ENCODE peak calls at places on chromosome 12, in ten cellular contexts. One of them, this sample, is unnamed.

GRCh38 chr12:72077111-72077820 is 138.6 kb downstream of the TPH2 start:
- DNase-seq in T-helper 17 cell: no peak
- DNase-seq in HFFc6: no peak
- DNase-seq in stimulated activated CD8-positive, alpha-beta memory T cell treated with anti-CD3 and anti-CD28 coated beads, Interleukin-4, amount 100 ng/mL, for 1 hour: no peak
- DNase-seq in psoas muscle: no peak
- DNase-seq in endothelial cell: no peak
- DNase-seq in WTC11: no peak
- DNase-seq in activated naive CD4-positive, alpha-beta T cell treated with anti-CD3 and anti-CD28 coated beads, Interleukin-2, amount 50 U/mL, for 16 hours: no peak
- DNase-seq in COLO829: no peak
- DNase-seq in pancreas: no peak
- DNase-seq in this sample: no peak

GRCh38 chr12:30599631-30600030 is 96.0 kb downstream of the IPO8 start:
- DNase-seq in activated naive CD4-positive, alpha-beta T cell treated with anti-CD3 and anti-CD28 coated beads, Interleukin-2, amount 50 U/mL, for 16 hours: no peak
- DNase-seq in endothelial cell: no peak
- DNase-seq in stimulated activated CD8-positive, alpha-beta memory T cell treated with anti-CD3 and anti-CD28 coated beads, Interleukin-4, amount 100 ng/mL, for 1 hour: no peak
- DNase-seq in WTC11: no peak
- DNase-seq in T-helper 17 cell: no peak
- DNase-seq in psoas muscle: no peak
- DNase-seq in COLO829: peak; percentile 62
- DNase-seq in pancreas: no peak
- DNase-seq in HFFc6: no peak
- DNase-seq in this sample: no peak

GRCh38 chr12:108833757-108834472 is 23.5 kb downstream of the SSH1 start:
- DNase-seq in T-helper 17 cell: no peak
- DNase-seq in COLO829: no peak
- DNase-seq in activated naive CD4-positive, alpha-beta T cell treated with anti-CD3 and anti-CD28 coated beads, Interleukin-2, amount 50 U/mL, for 16 hours: no peak
- DNase-seq in HFFc6: peak; percentile 55
- DNase-seq in stimulated activated CD8-positive, alpha-beta memory T cell treated with anti-CD3 and anti-CD28 coated beads, Interleukin-4, amount 100 ng/mL, for 1 hour: no peak
- DNase-seq in endothelial cell: no peak
- DNase-seq in WTC11: no peak
- DNase-seq in psoas muscle: peak; percentile 78
- DNase-seq in pancreas: no peak
- DNase-seq in this sample: no peak

GRCh38 chr12:16359512-16360491 is 12.4 kb downstream of the MGST1 start:
- DNase-seq in HFFc6: peak; percentile 29
- DNase-seq in pancreas: peak; percentile 61
- DNase-seq in WTC11: peak; percentile 83
- DNase-seq in endothelial cell: peak; percentile 81
- DNase-seq in stimulated activated CD8-positive, alpha-beta memory T cell treated with anti-CD3 and anti-CD28 coated beads, Interleukin-4, amount 100 ng/mL, for 1 hour: no peak
- DNase-seq in psoas muscle: peak; percentile 54
- DNase-seq in T-helper 17 cell: no peak
- DNase-seq in COLO829: peak; percentile 37
- DNase-seq in activated naive CD4-positive, alpha-beta T cell treated with anti-CD3 and anti-CD28 coated beads, Interleukin-2, amount 50 U/mL, for 16 hours: no peak
- DNase-seq in this sample: peak; percentile 71

GRCh38 chr12:114011711-114012110 is 45.6 kb upstream of the RBM19 start:
- DNase-seq in COLO829: no peak
- DNase-seq in activated naive CD4-positive, alpha-beta T cell treated with anti-CD3 and anti-CD28 coated beads, Interleukin-2, amount 50 U/mL, for 16 hours: no peak
- DNase-seq in T-helper 17 cell: no peak
- DNase-seq in stimulated activated CD8-positive, alpha-beta memory T cell treated with anti-CD3 and anti-CD28 coated beads, Interleukin-4, amount 100 ng/mL, for 1 hour: no peak
- DNase-seq in endothelial cell: no peak
- DNase-seq in WTC11: no peak
- DNase-seq in psoas muscle: no peak
- DNase-seq in HFFc6: no peak
- DNase-seq in pancreas: no peak
- DNase-seq in this sample: no peak

GRCh38 chr12:848519-849191 is 96.3 kb downstream of the WNK1 start:
- DNase-seq in COLO829: peak; percentile 69
- DNase-seq in psoas muscle: no peak
- DNase-seq in endothelial cell: no peak
- DNase-seq in WTC11: no peak
- DNase-seq in T-helper 17 cell: no peak
- DNase-seq in activated naive CD4-positive, alpha-beta T cell treated with anti-CD3 and anti-CD28 coated beads, Interleukin-2, amount 50 U/mL, for 16 hours: no peak
- DNase-seq in stimulated activated CD8-positive, alpha-beta memory T cell treated with anti-CD3 and anti-CD28 coated beads, Interleukin-4, amount 100 ng/mL, for 1 hour: no peak
- DNase-seq in HFFc6: no peak
- DNase-seq in pancreas: no peak
- DNase-seq in this sample: no peak

GRCh38 chr12:46659032-46659703 is 166.6 kb downstream of the SLC38A4 start:
- DNase-seq in COLO829: no peak
- DNase-seq in T-helper 17 cell: no peak
- DNase-seq in pancreas: no peak
- DNase-seq in activated naive CD4-positive, alpha-beta T cell treated with anti-CD3 and anti-CD28 coated beads, Interleukin-2, amount 50 U/mL, for 16 hours: no peak
- DNase-seq in HFFc6: no peak
- DNase-seq in WTC11: no peak
- DNase-seq in stimulated activated CD8-positive, alpha-beta memory T cell treated with anti-CD3 and anti-CD28 coated beads, Interleukin-4, amount 100 ng/mL, for 1 hour: no peak
- DNase-seq in psoas muscle: no peak
- DNase-seq in endothelial cell: no peak
- DNase-seq in this sample: no peak

GRCh38 chr12:100267603-100268281 is 765 bp downstream of the SCYL2 start:
- DNase-seq in endothelial cell: no peak
- DNase-seq in HFFc6: peak; percentile 14
- DNase-seq in T-helper 17 cell: no peak
- DNase-seq in activated naive CD4-positive, alpha-beta T cell treated with anti-CD3 and anti-CD28 coated beads, Interleukin-2, amount 50 U/mL, for 16 hours: peak; percentile 14
- DNase-seq in COLO829: no peak
- DNase-seq in psoas muscle: no peak
- DNase-seq in pancreas: no peak
- DNase-seq in stimulated activated CD8-positive, alpha-beta memory T cell treated with anti-CD3 and anti-CD28 coated beads, Interleukin-4, amount 100 ng/mL, for 1 hour: no peak
- DNase-seq in WTC11: no peak
- DNase-seq in this sample: no peak

GRCh38 chr12:82383930-82384513 is 25.7 kb downstream of the METTL25 start:
- DNase-seq in endothelial cell: no peak
- DNase-seq in COLO829: peak; percentile 11
- DNase-seq in psoas muscle: no peak
- DNase-seq in activated naive CD4-positive, alpha-beta T cell treated with anti-CD3 and anti-CD28 coated beads, Interleukin-2, amount 50 U/mL, for 16 hours: no peak
- DNase-seq in WTC11: no peak
- DNase-seq in pancreas: no peak
- DNase-seq in HFFc6: peak; percentile 35
- DNase-seq in stimulated activated CD8-positive, alpha-beta memory T cell treated with anti-CD3 and anti-CD28 coated beads, Interleukin-4, amount 100 ng/mL, for 1 hour: no peak
- DNase-seq in T-helper 17 cell: no peak
- DNase-seq in this sample: no peak

GRCh38 chr12:116964740-116965090 is 54.0 kb downstream of the FBXW8 start:
- DNase-seq in activated naive CD4-positive, alpha-beta T cell treated with anti-CD3 and anti-CD28 coated beads, Interleukin-2, amount 50 U/mL, for 16 hours: no peak
- DNase-seq in endothelial cell: no peak
- DNase-seq in T-helper 17 cell: no peak
- DNase-seq in HFFc6: no peak
- DNase-seq in psoas muscle: no peak
- DNase-seq in pancreas: no peak
- DNase-seq in COLO829: no peak
- DNase-seq in stimulated activated CD8-positive, alpha-beta memory T cell treated with anti-CD3 and anti-CD28 coated beads, Interleukin-4, amount 100 ng/mL, for 1 hour: no peak
- DNase-seq in WTC11: no peak
- DNase-seq in this sample: no peak

GRCh38 chr12:23674064-23674463 is 275.4 kb downstream of the SOX5 start:
- DNase-seq in psoas muscle: no peak
- DNase-seq in T-helper 17 cell: no peak
- DNase-seq in HFFc6: no peak
- DNase-seq in endothelial cell: no peak
- DNase-seq in COLO829: no peak
- DNase-seq in stimulated activated CD8-positive, alpha-beta memory T cell treated with anti-CD3 and anti-CD28 coated beads, Interleukin-4, amount 100 ng/mL, for 1 hour: no peak
- DNase-seq in pancreas: no peak
- DNase-seq in WTC11: no peak
- DNase-seq in activated naive CD4-positive, alpha-beta T cell treated with anti-CD3 and anti-CD28 coated beads, Interleukin-2, amount 50 U/mL, for 16 hours: no peak
- DNase-seq in this sample: no peak

GRCh38 chr12:63843613-63844390 is 698 bp upstream of the SRGAP1 start:
- DNase-seq in COLO829: peak; percentile 81
- DNase-seq in WTC11: peak; percentile 87
- DNase-seq in psoas muscle: peak; percentile 90
- DNase-seq in HFFc6: peak; percentile 93
- DNase-seq in activated naive CD4-positive, alpha-beta T cell treated with anti-CD3 and anti-CD28 coated beads, Interleukin-2, amount 50 U/mL, for 16 hours: peak; percentile 83
- DNase-seq in pancreas: peak; percentile 96
- DNase-seq in stimulated activated CD8-positive, alpha-beta memory T cell treated with anti-CD3 and anti-CD28 coated beads, Interleukin-4, amount 100 ng/mL, for 1 hour: peak; percentile 61
- DNase-seq in T-helper 17 cell: peak; percentile 65
- DNase-seq in endothelial cell: peak; percentile 95
- DNase-seq in this sample: peak; percentile 95

GRCh38 chr12:94150483-94151225 is 2.3 kb downstream of the PLXNC1 start:
- DNase-seq in COLO829: no peak
- DNase-seq in endothelial cell: no peak
- DNase-seq in stimulated activated CD8-positive, alpha-beta memory T cell treated with anti-CD3 and anti-CD28 coated beads, Interleukin-4, amount 100 ng/mL, for 1 hour: no peak
- DNase-seq in psoas muscle: no peak
- DNase-seq in pancreas: peak; percentile 59
- DNase-seq in T-helper 17 cell: peak; percentile 19
- DNase-seq in HFFc6: no peak
- DNase-seq in activated naive CD4-positive, alpha-beta T cell treated with anti-CD3 and anti-CD28 coated beads, Interleukin-2, amount 50 U/mL, for 16 hours: peak; percentile 44
- DNase-seq in WTC11: peak; percentile 51
- DNase-seq in this sample: peak; percentile 45

GRCh38 chr12:112370156-112370555 is 12.1 kb downstream of the HECTD4 start:
- DNase-seq in activated naive CD4-positive, alpha-beta T cell treated with anti-CD3 and anti-CD28 coated beads, Interleukin-2, amount 50 U/mL, for 16 hours: no peak
- DNase-seq in COLO829: no peak
- DNase-seq in stimulated activated CD8-positive, alpha-beta memory T cell treated with anti-CD3 and anti-CD28 coated beads, Interleukin-4, amount 100 ng/mL, for 1 hour: no peak
- DNase-seq in WTC11: no peak
- DNase-seq in pancreas: no peak
- DNase-seq in endothelial cell: no peak
- DNase-seq in T-helper 17 cell: no peak
- DNase-seq in psoas muscle: no peak
- DNase-seq in HFFc6: peak; percentile 45
- DNase-seq in this sample: no peak

GRCh38 chr12:48292030-48292429 is 58.7 kb downstream of the ZNF641 start:
- DNase-seq in endothelial cell: no peak
- DNase-seq in HFFc6: no peak
- DNase-seq in activated naive CD4-positive, alpha-beta T cell treated with anti-CD3 and anti-CD28 coated beads, Interleukin-2, amount 50 U/mL, for 16 hours: no peak
- DNase-seq in psoas muscle: no peak
- DNase-seq in T-helper 17 cell: no peak
- DNase-seq in stimulated activated CD8-positive, alpha-beta memory T cell treated with anti-CD3 and anti-CD28 coated beads, Interleukin-4, amount 100 ng/mL, for 1 hour: no peak
- DNase-seq in pancreas: no peak
- DNase-seq in WTC11: no peak
- DNase-seq in COLO829: no peak
- DNase-seq in this sample: no peak

GRCh38 chr12:64801381-64801780 is 23.1 kb upstream of the TBC1D30 start:
- DNase-seq in psoas muscle: no peak
- DNase-seq in HFFc6: no peak
- DNase-seq in WTC11: no peak
- DNase-seq in endothelial cell: no peak
- DNase-seq in activated naive CD4-positive, alpha-beta T cell treated with anti-CD3 and anti-CD28 coated beads, Interleukin-2, amount 50 U/mL, for 16 hours: no peak
- DNase-seq in stimulated activated CD8-positive, alpha-beta memory T cell treated with anti-CD3 and anti-CD28 coated beads, Interleukin-4, amount 100 ng/mL, for 1 hour: no peak
- DNase-seq in COLO829: peak; percentile 48
- DNase-seq in pancreas: no peak
- DNase-seq in T-helper 17 cell: no peak
- DNase-seq in this sample: peak; percentile 40

GRCh38 chr12:97476255-97476654 is 13.7 kb downstream of the RMST start:
- DNase-seq in endothelial cell: no peak
- DNase-seq in psoas muscle: no peak
- DNase-seq in WTC11: no peak
- DNase-seq in stimulated activated CD8-positive, alpha-beta memory T cell treated with anti-CD3 and anti-CD28 coated beads, Interleukin-4, amount 100 ng/mL, for 1 hour: no peak
- DNase-seq in T-helper 17 cell: no peak
- DNase-seq in activated naive CD4-positive, alpha-beta T cell treated with anti-CD3 and anti-CD28 coated beads, Interleukin-2, amount 50 U/mL, for 16 hours: no peak
- DNase-seq in HFFc6: no peak
- DNase-seq in COLO829: no peak
- DNase-seq in pancreas: no peak
- DNase-seq in this sample: no peak

GRCh38 chr12:51923506-51924365 is 16.4 kb downstream of the ACVRL1 start:
- DNase-seq in COLO829: peak; percentile 13
- DNase-seq in WTC11: peak; percentile 79
- DNase-seq in T-helper 17 cell: peak; percentile 59
- DNase-seq in psoas muscle: peak; percentile 76
- DNase-seq in HFFc6: no peak
- DNase-seq in stimulated activated CD8-positive, alpha-beta memory T cell treated with anti-CD3 and anti-CD28 coated beads, Interleukin-4, amount 100 ng/mL, for 1 hour: peak; percentile 34
- DNase-seq in endothelial cell: peak; percentile 73
- DNase-seq in activated naive CD4-positive, alpha-beta T cell treated with anti-CD3 and anti-CD28 coated beads, Interleukin-2, amount 50 U/mL, for 16 hours: peak; percentile 65
- DNase-seq in pancreas: peak; percentile 77
- DNase-seq in this sample: peak; percentile 83

GRCh38 chr12:78951746-78952532 is 87.4 kb downstream of the SYT1 start:
- DNase-seq in WTC11: no peak
- DNase-seq in activated naive CD4-positive, alpha-beta T cell treated with anti-CD3 and anti-CD28 coated beads, Interleukin-2, amount 50 U/mL, for 16 hours: no peak
- DNase-seq in T-helper 17 cell: no peak
- DNase-seq in HFFc6: no peak
- DNase-seq in endothelial cell: no peak
- DNase-seq in pancreas: no peak
- DNase-seq in psoas muscle: no peak
- DNase-seq in stimulated activated CD8-positive, alpha-beta memory T cell treated with anti-CD3 and anti-CD28 coated beads, Interleukin-4, amount 100 ng/mL, for 1 hour: no peak
- DNase-seq in COLO829: no peak
- DNase-seq in this sample: no peak

GRCh38 chr12:59811991-59812390 is 216.2 kb downstream of the SLC16A7 start:
- DNase-seq in pancreas: no peak
- DNase-seq in endothelial cell: no peak
- DNase-seq in HFFc6: no peak
- DNase-seq in stimulated activated CD8-positive, alpha-beta memory T cell treated with anti-CD3 and anti-CD28 coated beads, Interleukin-4, amount 100 ng/mL, for 1 hour: no peak
- DNase-seq in COLO829: no peak
- DNase-seq in T-helper 17 cell: no peak
- DNase-seq in psoas muscle: no peak
- DNase-seq in activated naive CD4-positive, alpha-beta T cell treated with anti-CD3 and anti-CD28 coated beads, Interleukin-2, amount 50 U/mL, for 16 hours: no peak
- DNase-seq in WTC11: no peak
- DNase-seq in this sample: no peak

GRCh38 chr12:47556631-47557030 is 149.2 kb downstream of the RPAP3 start:
- DNase-seq in endothelial cell: no peak
- DNase-seq in T-helper 17 cell: no peak
- DNase-seq in stimulated activated CD8-positive, alpha-beta memory T cell treated with anti-CD3 and anti-CD28 coated beads, Interleukin-4, amount 100 ng/mL, for 1 hour: no peak
- DNase-seq in pancreas: no peak
- DNase-seq in COLO829: no peak
- DNase-seq in HFFc6: no peak
- DNase-seq in psoas muscle: no peak
- DNase-seq in WTC11: no peak
- DNase-seq in activated naive CD4-positive, alpha-beta T cell treated with anti-CD3 and anti-CD28 coated beads, Interleukin-2, amount 50 U/mL, for 16 hours: no peak
- DNase-seq in this sample: no peak

GRCh38 chr12:49568442-49568776 is 467 bp upstream of the MCRS1 start:
- DNase-seq in T-helper 17 cell: no peak
- DNase-seq in psoas muscle: no peak
- DNase-seq in endothelial cell: no peak
- DNase-seq in COLO829: no peak
- DNase-seq in pancreas: no peak
- DNase-seq in HFFc6: no peak
- DNase-seq in activated naive CD4-positive, alpha-beta T cell treated with anti-CD3 and anti-CD28 coated beads, Interleukin-2, amount 50 U/mL, for 16 hours: no peak
- DNase-seq in WTC11: no peak
- DNase-seq in stimulated activated CD8-positive, alpha-beta memory T cell treated with anti-CD3 and anti-CD28 coated beads, Interleukin-4, amount 100 ng/mL, for 1 hour: no peak
- DNase-seq in this sample: no peak

GRCh38 chr12:105053116-105053572 is 31.1 kb downstream of the ALDH1L2 start:
- DNase-seq in COLO829: peak; percentile 52
- DNase-seq in pancreas: no peak
- DNase-seq in psoas muscle: peak; percentile 63
- DNase-seq in stimulated activated CD8-positive, alpha-beta memory T cell treated with anti-CD3 and anti-CD28 coated beads, Interleukin-4, amount 100 ng/mL, for 1 hour: peak; percentile 60
- DNase-seq in WTC11: peak; percentile 79
- DNase-seq in endothelial cell: peak; percentile 75
- DNase-seq in T-helper 17 cell: peak; percentile 65
- DNase-seq in HFFc6: peak; percentile 60
- DNase-seq in activated naive CD4-positive, alpha-beta T cell treated with anti-CD3 and anti-CD28 coated beads, Interleukin-2, amount 50 U/mL, for 16 hours: peak; percentile 72
- DNase-seq in this sample: peak; percentile 52

GRCh38 chr12:94710933-94711332 is 60.6 kb upstream of the TMCC3 start:
- DNase-seq in T-helper 17 cell: no peak
- DNase-seq in stimulated activated CD8-positive, alpha-beta memory T cell treated with anti-CD3 and anti-CD28 coated beads, Interleukin-4, amount 100 ng/mL, for 1 hour: no peak
- DNase-seq in COLO829: peak; percentile 16
- DNase-seq in psoas muscle: no peak
- DNase-seq in activated naive CD4-positive, alpha-beta T cell treated with anti-CD3 and anti-CD28 coated beads, Interleukin-2, amount 50 U/mL, for 16 hours: peak; percentile 15
- DNase-seq in HFFc6: peak; percentile 19
- DNase-seq in WTC11: peak; percentile 49
- DNase-seq in pancreas: no peak
- DNase-seq in endothelial cell: peak; percentile 25
- DNase-seq in this sample: peak; percentile 56

GRCh38 chr12:53961025-53961761 is 6.5 kb downstream of the HOXC12 start:
- DNase-seq in T-helper 17 cell: no peak
- DNase-seq in pancreas: peak; percentile 65
- DNase-seq in HFFc6: no peak
- DNase-seq in activated naive CD4-positive, alpha-beta T cell treated with anti-CD3 and anti-CD28 coated beads, Interleukin-2, amount 50 U/mL, for 16 hours: no peak
- DNase-seq in WTC11: no peak
- DNase-seq in COLO829: no peak
- DNase-seq in stimulated activated CD8-positive, alpha-beta memory T cell treated with anti-CD3 and anti-CD28 coated beads, Interleukin-4, amount 100 ng/mL, for 1 hour: no peak
- DNase-seq in psoas muscle: no peak
- DNase-seq in endothelial cell: peak; percentile 77
- DNase-seq in this sample: peak; percentile 51

GRCh38 chr12:82880442-82880901 is 193.8 kb downstream of the TMTC2 start:
- DNase-seq in stimulated activated CD8-positive, alpha-beta memory T cell treated with anti-CD3 and anti-CD28 coated beads, Interleukin-4, amount 100 ng/mL, for 1 hour: no peak
- DNase-seq in activated naive CD4-positive, alpha-beta T cell treated with anti-CD3 and anti-CD28 coated beads, Interleukin-2, amount 50 U/mL, for 16 hours: no peak
- DNase-seq in endothelial cell: no peak
- DNase-seq in pancreas: no peak
- DNase-seq in WTC11: no peak
- DNase-seq in psoas muscle: no peak
- DNase-seq in T-helper 17 cell: no peak
- DNase-seq in HFFc6: no peak
- DNase-seq in COLO829: no peak
- DNase-seq in this sample: no peak

GRCh38 chr12:131793623-131794022 is 34.6 kb upstream of the MMP17 start:
- DNase-seq in psoas muscle: peak; percentile 42
- DNase-seq in WTC11: no peak
- DNase-seq in endothelial cell: no peak
- DNase-seq in pancreas: no peak
- DNase-seq in HFFc6: no peak
- DNase-seq in activated naive CD4-positive, alpha-beta T cell treated with anti-CD3 and anti-CD28 coated beads, Interleukin-2, amount 50 U/mL, for 16 hours: no peak
- DNase-seq in stimulated activated CD8-positive, alpha-beta memory T cell treated with anti-CD3 and anti-CD28 coated beads, Interleukin-4, amount 100 ng/mL, for 1 hour: no peak
- DNase-seq in T-helper 17 cell: no peak
- DNase-seq in COLO829: no peak
- DNase-seq in this sample: no peak

GRCh38 chr12:45130881-45131281 is 80.0 kb upstream of the DBX2 start:
- DNase-seq in endothelial cell: peak; percentile 60
- DNase-seq in WTC11: peak; percentile 59
- DNase-seq in stimulated activated CD8-positive, alpha-beta memory T cell treated with anti-CD3 and anti-CD28 coated beads, Interleukin-4, amount 100 ng/mL, for 1 hour: no peak
- DNase-seq in HFFc6: peak; percentile 54
- DNase-seq in pancreas: no peak
- DNase-seq in COLO829: peak; percentile 44
- DNase-seq in psoas muscle: peak; percentile 30
- DNase-seq in activated naive CD4-positive, alpha-beta T cell treated with anti-CD3 and anti-CD28 coated beads, Interleukin-2, amount 50 U/mL, for 16 hours: peak; percentile 16
- DNase-seq in T-helper 17 cell: no peak
- DNase-seq in this sample: peak; percentile 77

This sample was measured in iPS-NIHi11.